ENCODE peak calls at places on chromosomes 11 and 22, in five cellular contexts. W is fibroblast of the aortic adventitia, Q is left colon, M is EH, F is Karpas-422. V is an unnamed sample.

GRCh38 chr11:33375236-33375635 is 118.1 kb downstream of the HIPK3 start:
- DNase-seq in W (no peak), Q (no peak), M (no peak), F (no peak), V (no peak)

GRCh38 chr11:44886765-44887164 is 63.9 kb downstream of the TP53I11 start:
- DNase-seq in W (peak), Q (no peak), M (peak), F (no peak), V (no peak)

GRCh38 chr11:7098235-7098832 is 9.5 kb downstream of the RBMXL2 start:
- DNase-seq in W (peak), Q (no peak), M (peak), F (peak), V (no peak)

GRCh38 chr11:72278911-72279310 is 34.9 kb upstream of the PHOX2A start:
- DNase-seq in W (peak), Q (no peak), M (peak), F (no peak), V (no peak)

GRCh38 chr22:39288135-39288898 is 31.1 kb downstream of the RPL3 start:
- DNase-seq in W (no peak), Q (no peak), M (no peak), F (no peak), V (no peak)

GRCh38 chr11:30789270-30789669 is 203.1 kb upstream of the MPPED2 start:
- DNase-seq in W (no peak), Q (no peak), M (peak), F (no peak), V (no peak)

GRCh38 chr11:1224109-1224485 is 1.2 kb downstream of the MUC5B start:
- DNase-seq in W (no peak), Q (no peak), M (no peak), F (no peak), V (no peak)

GRCh38 chr11:36019722-36020121 is 75.9 kb downstream of the LDLRAD3 start:
- DNase-seq in W (no peak), Q (no peak), M (no peak), F (no peak), V (no peak)

GRCh38 chr11:116500833-116501622 is 271.8 kb downstream of the BUD13 start:
- DNase-seq in W (no peak), Q (no peak), M (no peak), F (no peak), V (no peak)

GRCh38 chr11:3840870-3841425 is at the start of gene RHOG:
- DNase-seq in W (peak), Q (peak), M (peak), F (peak), V (peak)

GRCh38 chr22:31350410-31350863 is 4.3 kb upstream of the PATZ1 start:
- DNase-seq in W (no peak), Q (no peak), M (peak), F (no peak), V (no peak)

GRCh38 chr11:94649925-94650623 is 82.9 kb downstream of the PIWIL4 start:
- DNase-seq in W (no peak), Q (no peak), M (peak), F (no peak), V (no peak)

GRCh38 chr11:59678118-59678812 is 9.4 kb upstream of the PATL1 start:
- DNase-seq in W (no peak), Q (no peak), M (peak), F (no peak), V (no peak)

GRCh38 chr11:5258543-5259262 is 4.1 kb upstream of the HBG2 start:
- DNase-seq in W (no peak), Q (no peak), M (no peak), F (no peak), V (no peak)

GRCh38 chr11:61728940-61729219 is 23.6 kb upstream of the MYRF start:
- DNase-seq in W (peak), Q (no peak), M (peak), F (no peak), V (no peak)

GRCh38 chr22:36743591-36744412 is 32.1 kb downstream of the IFT27 start:
- DNase-seq in W (no peak), Q (no peak), M (no peak), F (peak), V (no peak)

GRCh38 chr11:61509058-61510029 is 795 bp downstream of the LRRC10B start:
- DNase-seq in W (peak), Q (peak), M (peak), F (peak), V (peak)

GRCh38 chr22:36912694-36913430 is 566 bp upstream of the CSF2RB start:
- DNase-seq in W (no peak), Q (peak), M (no peak), F (no peak), V (no peak)

GRCh38 chr11:122340607-122341006 is 224.6 kb upstream of the BLID start:
- DNase-seq in W (no peak), Q (no peak), M (no peak), F (no peak), V (no peak)

GRCh38 chr11:121066623-121067022 is 34.4 kb upstream of the TECTA start:
- DNase-seq in W (no peak), Q (no peak), M (no peak), F (no peak), V (no peak)

GRCh38 chr11:35139883-35140282 is 912 bp downstream of the CD44 start:
- DNase-seq in W (peak), Q (no peak), M (peak), F (no peak), V (no peak)

GRCh38 chr11:17477084-17477333 is 364 bp upstream of the ABCC8 start:
- DNase-seq in W (no peak), Q (no peak), M (no peak), F (no peak), V (no peak)

V was measured in T follicular helper cell.